ENCODE peak calls at places on chromosomes 7 and 10, in nine cellular contexts. K, T, Q, D, J, M, Z, N and A are unnamed samples.
A peak's percentile ranks its signal among the peaks of the same experiment; 100 is the strongest.

GRCh38 chr7:157870644-157871290 is 534.0 kb downstream of the DNAJB6 start:
- DNase-seq in K (no peak), T (no peak), Q (no peak), D (no peak), J (no peak), M (no peak), Z (no peak), N (no peak), A (no peak)

GRCh38 chr10:61662794-61663259 is at the start of gene CABCOCO1:
- DNase-seq in K (peak; percentile 84), T (peak; percentile 84), Q (no peak), D (peak; percentile 80), J (peak; percentile 81), M (no peak), Z (peak; percentile 57), N (no peak), A (peak; percentile 77)

GRCh38 chr7:135976312-135977019 is 693 bp downstream of the MTPN start:
- DNase-seq in K (peak; percentile 9), T (no peak), Q (no peak), D (no peak), J (no peak), M (peak; percentile 63), Z (no peak), N (peak; percentile 72), A (no peak)

GRCh38 chr7:32490127-32490796 is at the start of gene LSM5:
- DNase-seq in K (peak; percentile 97), T (peak; percentile 97), Q (peak; percentile 80), D (peak; percentile 95), J (peak; percentile 90), M (peak; percentile 93), Z (peak; percentile 66), N (peak; percentile 87), A (peak; percentile 88)

GRCh38 chr7:135855836-135856235 is 107.2 kb upstream of the FAM180A start:
- DNase-seq in K (no peak), T (peak; percentile 87), Q (no peak), D (peak; percentile 21), J (no peak), M (no peak), Z (no peak), N (no peak), A (no peak)

GRCh38 chr7:73622909-73623797 is 1.2 kb downstream of the MLXIPL start:
- DNase-seq in K (no peak), T (no peak), Q (no peak), D (no peak), J (peak; percentile 57), M (no peak), Z (no peak), N (no peak), A (no peak)

GRCh38 chr10:96263684-96264083 is 7.7 kb downstream of the BLNK start:
- DNase-seq in K (no peak), T (no peak), Q (no peak), D (no peak), J (no peak), M (no peak), Z (no peak), N (no peak), A (no peak)

GRCh38 chr7:158710651-158711102 is 6.1 kb upstream of the NCAPG2 start:
- DNase-seq in K (no peak), T (no peak), Q (no peak), D (peak; percentile 48), J (peak; percentile 23), M (peak; percentile 52), Z (no peak), N (no peak), A (no peak)

GRCh38 chr10:94002156-94002555 is 8.4 kb downstream of the PLCE1 start:
- DNase-seq in K (no peak), T (no peak), Q (no peak), D (no peak), J (no peak), M (no peak), Z (no peak), N (no peak), A (no peak)

GRCh38 chr10:100759331-100759730 is 13.9 kb downstream of the PAX2 start:
- DNase-seq in K (peak; percentile 13), T (no peak), Q (no peak), D (no peak), J (no peak), M (no peak), Z (no peak), N (no peak), A (no peak)

GRCh38 chr10:80077869-80078447 is 507 bp upstream of the TMEM254 start:
- DNase-seq in K (no peak), T (no peak), Q (no peak), D (no peak), J (no peak), M (no peak), Z (no peak), N (no peak), A (no peak)

GRCh38 chr10:104092749-104093148 is 7.1 kb upstream of the COL17A1 start:
- DNase-seq in K (no peak), T (no peak), Q (no peak), D (no peak), J (no peak), M (no peak), Z (no peak), N (no peak), A (no peak)

GRCh38 chr10:12042409-12042796 is 206 bp downstream of the UPF2 start:
- DNase-seq in K (no peak), T (peak; percentile 36), Q (peak; percentile 42), D (peak; percentile 31), J (peak; percentile 64), M (peak; percentile 72), Z (peak; percentile 31), N (no peak), A (peak; percentile 76)

GRCh38 chr7:78702770-78703169 is 750.7 kb downstream of the MAGI2 start:
- DNase-seq in K (no peak), T (no peak), Q (no peak), D (peak; percentile 94), J (peak; percentile 63), M (no peak), Z (no peak), N (no peak), A (no peak)

GRCh38 chr7:1742555-1743303 is 72.7 kb downstream of the ELFN1 start:
- DNase-seq in K (no peak), T (peak; percentile 60), Q (no peak), D (no peak), J (peak; percentile 51), M (peak; percentile 65), Z (no peak), N (no peak), A (no peak)